ENCODE peak calls at places on chromosome 4, in five cellular contexts. V is IMR-90, C is left lung, H is neural crest cell, E is nephron progenitor cell. M is an unnamed sample.
A peak's percentile ranks its signal among the peaks of the same experiment; 100 is the strongest.

GRCh38 chr4:83247415-83248357 is 36.9 kb downstream of the COQ2 start:
- DNase-seq in E (no peak), C (no peak), H (no peak), V (no peak), M (no peak)

GRCh38 chr4:156686120-156686519 is 285.5 kb downstream of the PDGFC start:
- DNase-seq in E (peak; percentile 9), H (no peak), C (no peak), V (peak; percentile 93), M (no peak)

GRCh38 chr4:178738026-178738425 is 1295.8 kb upstream of the AGA start:
- DNase-seq in H (no peak), V (no peak), C (no peak), E (no peak), M (no peak)

GRCh38 chr4:2350982-2351381 is 67.5 kb downstream of the ZFYVE28 start:
- DNase-seq in E (no peak), C (no peak), V (no peak), H (no peak), M (peak; percentile 12)

GRCh38 chr4:30763337-30763736 is 43.2 kb downstream of the PCDH7 start:
- DNase-seq in V (peak; percentile 80), C (no peak), E (no peak), H (no peak), M (no peak)

GRCh38 chr4:84870398-84871163 is 95.9 kb downstream of the WDFY3 start:
- DNase-seq in V (peak; percentile 76), C (no peak), E (no peak), H (no peak), M (no peak)

GRCh38 chr4:109406337-109406931 is 27.2 kb upstream of the SEC24B start:
- DNase-seq in V (peak; percentile 71), E (peak; percentile 32), H (peak; percentile 42), C (no peak), M (peak; percentile 49)

GRCh38 chr4:7226464-7226863 is 34.1 kb downstream of the SORCS2 start:
- DNase-seq in E (peak; percentile 36), V (no peak), H (no peak), C (no peak), M (no peak)

GRCh38 chr4:4426511-4427477 is 39.9 kb downstream of the NSG1 start:
- DNase-seq in V (no peak), H (no peak), E (peak; percentile 37), C (no peak), M (no peak)

GRCh38 chr4:133148690-133149363 is at the start of gene PCDH10:
- DNase-seq in C (peak; percentile 87), H (peak; percentile 94), E (peak; percentile 96), V (peak; percentile 87), M (peak; percentile 93)

GRCh38 chr4:133146574-133147198 is 2.4 kb upstream of the PCDH10 start:
- DNase-seq in C (peak; percentile 62), V (peak; percentile 40), H (peak; percentile 73), E (peak; percentile 77), M (peak; percentile 58)

GRCh38 chr4:133147365-133147821 is 1.7 kb upstream of the PCDH10 start:
- DNase-seq in C (no peak), H (peak; percentile 6), E (peak; percentile 11), V (no peak), M (no peak)

GRCh38 chr4:133149364-133149695 is 236 bp downstream of the PCDH10 start:
- DNase-seq in E (no peak), H (no peak), V (no peak), C (no peak), M (no peak)

GRCh38 chr4:133147922-133148689 is 988 bp upstream of the PCDH10 start:
- DNase-seq in C (peak; percentile 74), V (peak; percentile 21), H (peak; percentile 49), E (peak; percentile 49), M (peak; percentile 48)
- TF ChIP-seq CTCF in C (no peak), V (no peak), H (peak; percentile 19), E (peak; percentile 16), M (no peak)

DNA sequence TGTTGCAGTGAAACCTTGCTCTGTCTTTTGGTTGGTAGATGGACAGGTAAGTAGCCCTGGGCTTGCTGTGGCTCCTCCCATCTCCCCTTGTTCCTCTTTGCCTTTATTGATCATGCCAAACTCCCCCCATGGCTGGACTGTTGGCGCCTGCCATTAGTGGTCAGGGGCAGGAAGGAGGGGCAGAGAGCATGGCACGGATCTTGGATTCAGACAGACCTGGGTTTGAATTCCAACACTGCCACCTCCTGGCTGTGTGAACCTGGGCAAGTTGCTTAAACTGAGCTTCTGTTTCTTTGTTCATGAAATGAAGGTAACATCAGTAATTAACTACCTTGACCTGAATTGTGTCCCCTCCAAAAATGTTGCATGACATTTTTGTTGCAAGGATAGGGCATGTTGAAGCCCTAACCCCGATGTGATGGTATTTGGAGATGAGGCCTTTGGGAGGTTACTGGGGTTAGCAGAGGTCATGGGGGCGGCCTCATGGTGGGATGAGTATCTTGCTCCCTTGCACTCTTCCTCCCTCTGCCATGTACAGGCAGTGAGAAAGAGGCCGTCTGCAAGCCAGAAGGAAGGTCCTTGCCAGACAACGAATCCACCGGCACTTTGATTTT is 6.0 kb downstream of the SLC2A9 start:
- DNase-seq in C (no peak), V (peak; percentile 42), H (peak; percentile 36), E (peak; percentile 43), M (peak; percentile 73)
- TF ChIP-seq CTCF in C (peak; percentile 32), V (peak; percentile 56), H (peak; percentile 69), E (peak; percentile 44), M (peak; percentile 56)

DNA sequence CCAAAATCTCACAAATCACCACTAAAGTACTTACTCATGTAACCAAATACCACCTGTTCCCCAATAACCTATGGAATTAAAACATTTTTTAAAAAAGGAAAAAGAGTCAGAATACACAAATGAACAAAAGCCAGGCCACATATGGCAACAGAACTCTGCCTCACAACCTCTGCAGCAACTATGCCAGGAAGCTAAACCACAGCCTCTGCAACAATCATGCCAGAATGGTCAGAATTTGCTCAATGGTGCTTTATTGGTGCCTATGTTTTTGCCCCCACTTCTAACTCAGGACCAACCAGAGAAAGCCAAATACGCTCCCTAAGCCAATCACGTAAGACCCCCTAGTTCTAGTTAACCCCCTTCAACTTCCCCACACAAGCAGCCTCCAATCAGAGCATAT is 69.6 kb downstream of the HOPX start:
- DNase-seq in H (no peak), V (peak; percentile 36), E (no peak), C (no peak), M (no peak)
- TF ChIP-seq CTCF in H (no peak), V (no peak), E (no peak), C (no peak), M (no peak)

GRCh38 chr4:82213485-82214162 is 160.2 kb downstream of the HNRNPD start:
- DNase-seq in C (no peak), E (no peak), H (no peak), V (no peak), M (no peak)

GRCh38 chr4:82216231-82216630 is 157.6 kb downstream of the HNRNPD start:
- DNase-seq in C (no peak), E (no peak), V (no peak), H (no peak), M (no peak)

GRCh38 chr4:82219346-82219745 is 154.4 kb downstream of the HNRNPD start:
- DNase-seq in E (no peak), C (no peak), V (no peak), H (no peak), M (no peak)

GRCh38 chr4:82215800-82216199 is 158.0 kb downstream of the HNRNPD start:
- DNase-seq in C (no peak), H (no peak), E (no peak), V (no peak), M (no peak)

DNA sequence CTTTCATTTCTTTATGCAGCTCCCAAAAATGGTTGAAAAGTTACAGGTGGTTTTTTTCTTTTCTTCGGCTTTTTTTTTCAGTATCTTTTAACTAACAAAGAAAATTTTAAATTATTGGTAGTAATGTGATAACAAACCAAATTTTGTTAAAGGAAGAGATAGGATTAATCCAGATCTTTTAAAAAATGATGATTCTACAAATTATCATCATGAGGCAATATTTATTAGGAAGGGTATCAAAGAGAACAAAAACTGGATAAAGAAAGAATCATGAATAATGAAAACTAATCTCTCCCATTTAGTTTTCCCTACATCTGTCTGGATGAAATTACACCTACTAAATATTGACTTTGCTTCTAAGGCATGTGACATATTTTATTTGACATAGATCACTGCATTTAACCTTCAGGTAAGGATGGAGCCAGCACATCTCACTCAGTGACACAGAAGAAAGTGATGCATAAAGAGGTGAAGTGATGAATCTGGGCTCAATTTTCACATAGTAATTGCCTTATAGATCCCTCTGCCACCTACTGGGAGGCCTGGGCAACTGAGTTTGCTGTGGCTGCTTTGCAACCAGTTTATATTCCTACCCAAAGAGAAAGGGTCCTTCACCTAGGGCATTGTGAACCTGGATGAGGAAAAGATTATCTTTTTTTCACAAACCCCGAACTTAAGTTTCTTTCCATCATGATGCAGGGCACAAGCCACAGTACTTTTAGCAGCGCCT is 155.6 kb downstream of the HNRNPD start:
- DNase-seq in H (no peak), V (no peak), C (no peak), E (no peak), M (no peak)
- TF ChIP-seq CTCF in H (peak; percentile 50), V (peak; percentile 26), C (no peak), E (no peak), M (no peak)

DNA sequence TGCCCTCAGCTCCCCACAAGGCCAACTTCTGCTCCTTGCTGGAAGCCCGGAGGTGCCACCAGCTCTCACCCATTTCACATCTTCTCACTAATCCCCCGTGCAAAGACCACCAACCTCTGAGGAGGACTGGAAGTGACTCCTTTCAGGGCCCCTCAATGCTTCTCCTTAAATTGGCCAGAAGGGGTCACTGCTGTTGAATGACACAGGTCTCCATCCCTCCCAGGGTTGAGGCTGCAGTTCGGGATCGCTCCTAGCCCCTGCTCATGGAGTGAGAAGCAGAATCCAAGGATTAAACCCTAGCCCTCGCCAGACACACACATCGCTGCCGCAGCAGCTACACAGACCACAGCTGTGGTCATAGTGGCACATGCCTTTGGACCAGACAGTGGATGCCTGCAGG is 279.5 kb upstream of the TAPT1 start:
- DNase-seq in V (peak; percentile 23), C (no peak), E (peak; percentile 13), H (no peak), M (no peak)
- TF ChIP-seq CTCF in V (peak; percentile 39), C (no peak), E (peak; percentile 36), H (peak; percentile 30), M (no peak)

DNA sequence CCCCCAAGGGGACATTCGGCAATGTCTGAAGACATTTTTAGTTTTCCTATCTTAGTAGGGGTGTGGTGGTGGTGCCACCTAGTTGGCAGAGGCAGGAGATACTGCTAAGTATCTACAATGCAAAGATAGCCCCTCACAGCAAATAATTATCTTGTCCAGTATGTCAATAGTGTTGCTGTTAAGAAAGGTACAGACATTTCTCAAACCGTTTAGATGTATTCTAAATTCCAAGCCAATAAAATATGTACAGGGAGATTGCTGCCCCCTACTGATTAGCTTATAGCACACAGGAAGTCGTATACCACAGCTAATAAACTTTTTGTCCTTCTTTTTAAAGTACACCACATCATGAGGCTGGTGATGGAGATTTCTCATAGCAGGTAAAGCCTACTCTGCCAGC is 260.5 kb downstream of the TMA16 start:
- DNase-seq in E (no peak), V (peak; percentile 43), H (no peak), C (no peak), M (no peak)
- TF ChIP-seq CTCF in E (peak; percentile 14), V (peak; percentile 68), H (peak; percentile 33), C (peak; percentile 24), M (no peak)

GRCh38 chr4:38832624-38833528 is 23.7 kb downstream of the TLR6 start:
- DNase-seq in E (no peak), H (no peak), C (no peak), V (no peak), M (no peak)
- TF ChIP-seq CTCF in E (no peak), H (no peak), C (no peak), V (no peak), M (no peak)

GRCh38 chr4:8238515-8239053 is 31.0 kb upstream of the HTRA3 start:
- DNase-seq in E (peak; percentile 68), C (peak; percentile 76), V (no peak), H (peak; percentile 29), M (no peak)
- TF ChIP-seq CTCF in E (peak; percentile 60), C (no peak), V (peak; percentile 39), H (peak; percentile 60), M (peak; percentile 19)